ENCODE peak calls at places on chromosomes 7 and 10, in six cellular contexts. N, V, A, G, D and K are unnamed samples.

GRCh38 chr10:84825330-84825729 is 496.9 kb downstream of the CCSER2 start:
- DNase-seq in G (peak; percentile 22), D (no peak), V (peak; percentile 22), N (no peak), A (no peak), K (peak; percentile 67)

GRCh38 chr10:77383861-77384553 is 253.6 kb downstream of the KCNMA1 start:
- DNase-seq in A (peak; percentile 53), V (no peak), N (no peak), G (no peak), D (no peak), K (peak; percentile 26)

GRCh38 chr10:114631678-114632417 is 26.2 kb downstream of the ABLIM1 start:
- DNase-seq in V (peak; percentile 56), G (no peak), A (peak; percentile 82), N (peak; percentile 67), D (no peak), K (peak; percentile 82)

GRCh38 chr7:12646139-12646538 is 41.3 kb upstream of the ARL4A start:
- DNase-seq in A (peak; percentile 16), D (peak; percentile 15), N (no peak), V (no peak), G (no peak), K (no peak)

GRCh38 chr10:3813986-3814831 is 29.2 kb upstream of the KLF6 start:
- DNase-seq in N (no peak), D (peak; percentile 74), V (no peak), A (no peak), G (peak; percentile 64), K (no peak)

GRCh38 chr7:70694909-70695803 is 436.8 kb upstream of the GALNT17 start:
- DNase-seq in D (peak; percentile 94), A (peak; percentile 70), G (peak; percentile 43), V (no peak), N (no peak), K (peak; percentile 76)

GRCh38 chr10:110829721-110830410 is 41.9 kb upstream of the PDCD4 start:
- DNase-seq in D (no peak), G (no peak), V (no peak), A (no peak), N (peak; percentile 52), K (no peak)

GRCh38 chr7:47937065-47937687 is 11.1 kb downstream of the PKD1L1 start:
- DNase-seq in V (no peak), D (no peak), G (no peak), A (peak; percentile 20), N (no peak), K (no peak)

GRCh38 chr10:50625663-50626062 is 1.9 kb upstream of the SGMS1 start:
- DNase-seq in V (no peak), D (no peak), A (peak; percentile 17), G (peak; percentile 23), N (no peak), K (no peak)

GRCh38 chr10:31864834-31865518 is 63.7 kb downstream of the ARHGAP12 start:
- DNase-seq in V (no peak), A (peak; percentile 19), N (no peak), G (peak; percentile 34), D (peak; percentile 66), K (no peak)
- H3K27ac ChIP-seq in V (peak overlapping the region; percentile 59), A (peak overlapping the region; percentile 5), N (peak overlapping the region; percentile 27), G (no peak overlapping the region), D (peak overlapping the region; percentile 1), K (peak overlapping the region; percentile 61)

GRCh38 chr7:46757006-46757405 is 824.9 kb downstream of the TNS3 start:
- DNase-seq in D (no peak), G (no peak), N (no peak), V (no peak), A (no peak), K (no peak)
- H3K4me3 ChIP-seq in D (no peak overlapping the region), G (no peak overlapping the region), N (no peak overlapping the region), V (no peak overlapping the region), A (no peak overlapping the region), K (no peak overlapping the region)

DNA sequence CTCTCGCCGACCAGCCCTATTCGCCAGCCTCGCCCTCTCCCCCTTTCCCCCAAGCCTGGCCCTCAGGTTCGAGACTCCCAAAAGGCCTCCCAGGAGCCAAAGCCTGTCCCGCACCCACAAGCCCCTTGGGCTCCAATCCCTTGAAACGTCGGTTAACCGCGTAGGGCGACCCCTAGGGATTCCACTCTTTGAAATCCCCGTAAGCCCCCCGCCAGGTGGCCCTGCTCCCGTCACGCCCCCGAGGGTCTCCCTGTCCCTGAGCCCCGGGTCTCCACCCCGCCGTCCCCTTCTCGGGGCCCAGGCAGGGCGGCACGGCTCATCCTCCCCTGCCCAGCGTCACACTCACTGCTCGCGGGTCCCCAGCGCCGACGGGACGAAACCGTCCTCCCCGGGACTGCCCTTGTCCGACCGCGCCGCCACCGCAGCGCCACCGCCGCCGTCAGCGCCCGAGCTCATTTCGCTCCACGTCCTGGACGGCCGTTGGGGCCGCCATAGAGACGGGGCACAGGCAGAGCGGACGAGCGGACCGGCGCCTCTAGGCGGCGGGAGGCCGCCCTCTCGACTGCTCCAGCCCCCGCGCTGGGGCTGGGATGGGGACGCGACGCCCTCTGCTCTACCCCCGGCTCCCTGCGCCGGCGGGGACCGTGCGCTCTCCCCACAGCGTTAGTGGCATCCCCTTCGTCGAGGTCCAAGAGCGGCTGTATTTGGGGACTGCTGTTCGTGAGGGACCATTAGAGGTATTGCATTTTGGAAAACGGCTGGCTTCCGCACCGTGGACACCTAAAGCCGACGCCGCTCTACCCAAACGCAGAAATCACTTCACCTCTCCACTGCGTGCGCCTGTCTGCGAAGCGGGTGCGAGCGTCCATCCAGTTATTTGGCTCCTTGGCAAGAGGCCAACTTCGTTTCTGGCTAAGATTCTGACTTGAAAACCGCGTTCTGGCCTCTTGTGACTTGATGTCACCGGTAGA is at the start of gene EEF1AKMT2:
- DNase-seq in V (peak; percentile 84), A (peak; percentile 96), D (peak; percentile 98), G (peak; percentile 86), N (peak; percentile 86), K (peak; percentile 95)
- TF ChIP-seq CTCF in V (peak; percentile 73), A (peak; percentile 50), D (no peak), G (peak; percentile 33), N (peak; percentile 36), K (peak; percentile 58)

DNA sequence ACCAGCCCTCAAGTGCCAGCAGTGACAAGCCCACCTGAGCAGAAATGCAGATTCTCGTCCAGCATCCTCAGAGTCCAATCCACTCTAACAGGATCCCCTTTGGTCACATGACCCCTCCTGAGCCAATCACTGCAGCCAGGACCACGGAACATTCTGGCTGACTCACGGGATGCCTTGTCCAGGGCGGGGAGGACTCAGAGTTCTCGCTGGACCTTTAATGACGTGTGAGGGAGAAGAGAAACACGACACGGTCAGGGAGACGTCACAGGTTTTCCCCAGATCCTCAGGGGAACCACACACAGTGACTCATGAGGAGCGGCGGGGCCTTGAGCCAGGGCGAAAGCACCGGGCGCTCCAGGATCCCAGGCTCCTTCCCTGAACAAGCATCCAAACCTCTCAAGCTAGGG is 155.7 kb downstream of the PTPRN2 start:
- DNase-seq in A (no peak), G (peak; percentile 97), V (peak; percentile 41), D (peak; percentile 90), N (peak; percentile 97), K (no peak)
- H3K27ac ChIP-seq in A (no peak overlapping the region), G (no peak overlapping the region), V (no peak overlapping the region), D (no peak overlapping the region), N (peak overlapping the region; percentile 88), K (no peak overlapping the region)

GRCh38 chr7:149692557-149692982 is 80.8 kb downstream of the ZNF467 start:
- DNase-seq in N (no peak), V (no peak), D (peak; percentile 38), A (peak; percentile 61), G (no peak), K (peak; percentile 76)
- H3K4me3 ChIP-seq in N (peak overlapping the region; percentile 49), V (peak overlapping the region; percentile 57), D (peak overlapping the region; percentile 61), A (peak overlapping the region; percentile 44), G (no peak overlapping the region), K (peak overlapping the region; percentile 67)